ENCODE peak calls at places on chromosomes 1 and 21, in four cellular contexts. N, U, D and A are unnamed samples.

GRCh38 chr1:111717450-111717849 is 21.7 kb downstream of the INKA2 start:
- DNase-seq in N (no peak), U (no peak), D (no peak), A (no peak)

GRCh38 chr1:213683529-213683928 is 304.2 kb upstream of the PROX1 start:
- DNase-seq in D (no peak), N (no peak), U (no peak), A (no peak)

GRCh38 chr1:151156515-151156819 is at the start of gene TNFAIP8L2:
- DNase-seq in N (no peak), U (peak; percentile 8), D (no peak), A (no peak)

GRCh38 chr1:116772648-116773045 is 18.4 kb downstream of the CD2 start:
- DNase-seq in U (no peak), N (no peak), D (no peak), A (no peak)

GRCh38 chr1:27435566-27436203 is 43.3 kb downstream of the GPR3 start:
- DNase-seq in D (no peak), N (no peak), U (no peak), A (no peak)

GRCh38 chr1:78536427-78536826 is 45.7 kb downstream of the PTGFR start:
- DNase-seq in N (no peak), D (no peak), U (no peak), A (no peak)

GRCh38 chr1:93599479-93599878 is 82.2 kb downstream of the BCAR3 start:
- DNase-seq in U (no peak), D (no peak), N (no peak), A (no peak)

GRCh38 chr21:45126085-45126687 is 51.8 kb downstream of the ADARB1 start:
- DNase-seq in N (no peak), D (no peak), U (no peak), A (no peak)

GRCh38 chr1:184768467-184768866 is 13.8 kb upstream of the EDEM3 start:
- DNase-seq in D (no peak), N (no peak), U (no peak), A (no peak)

GRCh38 chr1:24742090-24742938 is 2.9 kb upstream of the CLIC4 start:
- DNase-seq in U (no peak), N (no peak), D (no peak), A (no peak)

GRCh38 chr1:9280015-9280860 is 12.5 kb upstream of the SPSB1 start:
- DNase-seq in N (peak; percentile 67), U (no peak), D (no peak), A (no peak)

DNA sequence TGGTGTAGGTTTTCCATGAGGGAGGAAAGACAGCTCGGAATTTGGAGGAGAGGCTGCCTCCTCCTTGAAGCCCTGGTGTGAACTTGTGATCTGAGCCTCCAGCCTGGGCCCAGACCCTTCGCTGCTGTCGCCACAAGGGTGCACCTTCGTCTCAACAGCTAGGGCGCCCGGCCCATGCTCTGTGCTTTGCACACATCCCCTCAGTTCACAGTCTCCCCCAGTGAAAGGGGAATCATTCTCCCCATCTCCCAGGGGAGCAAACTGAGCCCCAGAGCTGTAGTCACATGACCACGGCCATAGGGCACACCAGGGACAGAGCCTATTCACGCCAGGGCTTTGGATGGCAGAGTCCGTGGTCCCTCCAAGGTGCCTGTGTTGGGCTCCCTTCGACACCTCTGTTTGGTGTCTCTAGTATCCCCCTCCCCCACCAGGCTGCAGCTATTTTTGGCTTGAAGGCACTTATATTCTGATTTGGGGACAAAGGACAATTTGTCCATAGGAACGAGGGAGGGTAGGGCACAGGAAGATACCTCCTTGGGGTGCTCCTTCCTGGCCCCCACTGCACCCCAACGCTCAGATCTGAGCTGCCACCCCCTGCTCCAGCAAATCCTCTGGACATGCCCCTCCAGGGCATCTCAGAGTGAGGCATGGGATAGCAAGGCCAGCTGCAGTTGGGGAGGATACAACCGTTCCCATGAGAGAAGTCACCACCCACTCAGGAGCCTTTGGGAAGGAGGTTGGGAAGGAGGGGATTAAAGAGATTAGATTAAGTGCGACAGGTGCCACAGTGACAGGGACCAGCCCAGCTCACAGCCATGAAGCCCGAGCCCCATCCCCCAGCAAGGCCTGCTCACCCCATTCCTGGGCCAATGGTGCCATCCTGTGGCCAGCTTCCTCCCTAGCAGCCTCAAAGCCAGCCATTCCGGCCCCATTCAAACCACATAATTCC is 15.7 kb downstream of the MATN1 start:
- DNase-seq in N (peak; percentile 48), D (peak; percentile 72), U (peak; percentile 93), A (peak; percentile 81)
- TF ChIP-seq CTCF in N (peak; percentile 86), D (peak; percentile 90), U (peak; percentile 94), A (peak; percentile 51)

DNA sequence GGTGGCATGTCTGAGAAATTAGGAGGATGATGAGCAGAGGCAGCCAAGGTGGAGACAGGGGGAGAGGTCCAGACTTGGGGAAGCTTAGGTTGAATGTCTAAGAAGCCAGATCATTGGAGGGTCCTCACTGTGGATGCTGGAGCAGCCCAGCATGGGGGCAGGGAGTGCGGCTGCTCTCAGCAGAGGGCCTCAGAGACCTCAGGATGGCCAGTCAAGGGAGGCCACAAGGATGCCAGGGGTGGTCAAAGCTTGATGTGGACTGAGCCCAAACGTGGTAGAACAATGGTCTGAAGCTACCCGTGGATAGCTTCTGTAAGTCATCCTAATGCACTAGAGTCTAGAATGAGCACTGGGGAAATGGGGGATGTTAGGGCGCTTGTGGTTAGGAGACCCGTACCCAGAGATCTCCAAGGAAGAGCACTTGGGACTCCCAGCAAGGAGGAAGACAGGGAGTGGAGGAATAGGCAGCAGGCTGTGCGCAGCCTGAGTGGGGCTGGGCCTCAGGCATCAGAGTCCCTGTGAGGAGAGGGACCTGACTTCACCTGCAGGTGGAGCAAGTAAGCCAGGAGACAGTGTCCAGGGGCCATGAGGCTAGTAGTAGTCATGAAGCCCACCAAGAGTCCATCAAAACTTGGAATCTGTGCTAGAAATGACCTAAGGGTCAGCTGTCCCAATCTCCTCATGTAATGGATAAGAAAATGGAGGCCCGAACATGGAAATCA is 4.3 kb upstream of the S100A9 start:
- DNase-seq in U (peak; percentile 46), D (no peak), N (peak; percentile 8), A (peak; percentile 50)
- TF ChIP-seq CTCF in U (peak; percentile 51), D (peak; percentile 57), N (peak; percentile 58), A (no peak)

GRCh38 chr1:26169669-26170471 is at the start of gene ZNF593:
- DNase-seq in U (peak; percentile 95), D (peak; percentile 89), N (peak; percentile 86), A (peak; percentile 95)
- TF ChIP-seq CTCF in U (peak; percentile 83), D (peak; percentile 88), N (peak; percentile 81), A (peak; percentile 95)

GRCh38 chr1:32521165-32521564 is 18.1 kb upstream of the ZBTB8A start:
- DNase-seq in U (no peak), N (no peak), D (no peak), A (no peak)
- TF ChIP-seq CTCF in U (no peak), N (no peak), D (no peak), A (no peak)

GRCh38 chr1:2784854-2785630 is 16.5 kb downstream of the TTC34 start:
- DNase-seq in U (no peak), D (no peak), N (no peak), A (no peak)

GRCh38 chr1:2785631-2786328 is 15.7 kb downstream of the TTC34 start:
- DNase-seq in U (no peak), D (no peak), N (no peak), A (no peak)

GRCh38 chr1:2788506-2789163 is 12.9 kb downstream of the TTC34 start:
- DNase-seq in U (no peak), D (no peak), N (no peak), A (no peak)

GRCh38 chr1:2787163-2787911 is 14.2 kb downstream of the TTC34 start:
- DNase-seq in N (no peak), U (no peak), D (no peak), A (no peak)

GRCh38 chr1:2786329-2787162 is 14.9 kb downstream of the TTC34 start:
- DNase-seq in D (no peak), U (peak; percentile 19), N (no peak), A (peak; percentile 76)
- TF ChIP-seq CTCF in D (no peak), U (peak; percentile 44), N (peak; percentile 61), A (peak; percentile 75)

GRCh38 chr21:24076179-24076578 is 1531.1 kb downstream of the MRPL39 start:
- DNase-seq in N (no peak), D (no peak), U (no peak), A (no peak)
- TF ChIP-seq CTCF in N (no peak), D (no peak), U (no peak), A (no peak)

GRCh38 chr1:91700771-91701493 is 185.0 kb downstream of the TGFBR3 start:
- DNase-seq in N (no peak), D (no peak), U (no peak), A (no peak)
- TF ChIP-seq CTCF in N (no peak), D (no peak), U (no peak), A (no peak)

DNA sequence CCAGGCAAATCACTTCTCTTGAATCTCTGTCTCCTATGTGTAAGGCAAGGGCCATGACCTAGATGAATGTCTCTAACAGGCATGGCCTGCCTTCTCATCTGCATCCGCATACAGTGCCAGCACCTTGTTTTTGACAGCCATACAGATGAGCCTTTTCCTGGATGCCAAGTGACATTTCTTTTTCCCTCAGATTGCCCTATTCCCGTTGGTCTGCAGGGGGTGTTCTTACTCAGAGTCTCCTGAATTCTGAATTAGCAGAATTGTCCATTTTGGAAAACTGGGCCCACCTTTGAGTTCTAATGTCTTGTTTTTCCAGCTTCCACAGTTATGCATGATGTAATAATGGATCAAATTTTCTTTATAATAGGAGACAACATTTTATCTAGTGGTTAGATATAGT is 88.0 kb upstream of the ADAR start:
- DNase-seq in N (no peak), U (peak; percentile 33), D (no peak), A (no peak)
- TF ChIP-seq CTCF in N (peak; percentile 52), U (peak; percentile 49), D (peak; percentile 36), A (no peak)

GRCh38 chr1:34916104-34916503 is 13.3 kb downstream of the DLGAP3 start:
- DNase-seq in N (no peak), U (no peak), D (no peak), A (no peak)

GRCh38 chr1:34915521-34915920 is 13.9 kb downstream of the DLGAP3 start:
- DNase-seq in U (no peak), D (no peak), N (no peak), A (no peak)

GRCh38 chr1:34917017-34917416 is 12.4 kb downstream of the DLGAP3 start:
- DNase-seq in N (no peak), D (no peak), U (no peak), A (no peak)

GRCh38 chr1:34914958-34915357 is 14.5 kb downstream of the DLGAP3 start:
- DNase-seq in D (no peak), N (no peak), U (no peak), A (no peak)

GRCh38 chr1:34918609-34919561 is 10.6 kb downstream of the DLGAP3 start:
- DNase-seq in U (peak; percentile 55), N (no peak), D (no peak), A (no peak)
- TF ChIP-seq CTCF in U (peak; percentile 22), N (no peak), D (no peak), A (no peak)